ENCODE peak calls at places on chromosome 11, in five cellular contexts. One of them, this sample, is unnamed.

GRCh38 chr11:79453617-79454016 is 12.8 kb upstream of the TENM4 start:
- DNase-seq in A549: no peak
- DNase-seq in K562: no peak
- DNase-seq in GM12878: no peak
- DNase-seq in GM23338: no peak
- DNase-seq in this sample: no peak

GRCh38 chr11:134330611-134331564 is 900 bp upstream of the GLB1L2 start:
- DNase-seq in A549: no peak
- DNase-seq in K562: no peak
- DNase-seq in GM12878: no peak
- DNase-seq in GM23338: peak
- DNase-seq in this sample: peak

GRCh38 chr11:96013459-96014213 is 89.7 kb upstream of the MTMR2 start:
- DNase-seq in A549: no peak
- DNase-seq in K562: no peak
- DNase-seq in GM12878: no peak
- DNase-seq in GM23338: no peak
- DNase-seq in this sample: no peak

GRCh38 chr11:90809581-90809980 is 586.7 kb upstream of the CHORDC1 start:
- DNase-seq in A549: no peak
- DNase-seq in K562: no peak
- DNase-seq in GM12878: no peak
- DNase-seq in GM23338: no peak
- DNase-seq in this sample: no peak

GRCh38 chr11:31757245-31757835 is 53.8 kb downstream of the PAX6 start:
- DNase-seq in A549: no peak
- DNase-seq in K562: no peak
- DNase-seq in GM12878: no peak
- DNase-seq in GM23338: no peak
- DNase-seq in this sample: no peak

GRCh38 chr11:77203901-77204755 is 76.1 kb downstream of the MYO7A start:
- DNase-seq in A549: no peak
- DNase-seq in K562: no peak
- DNase-seq in GM12878: no peak
- DNase-seq in GM23338: no peak
- DNase-seq in this sample: no peak

GRCh38 chr11:85766801-85767200 is 44.1 kb downstream of the SYTL2 start:
- DNase-seq in A549: no peak
- DNase-seq in K562: no peak
- DNase-seq in GM12878: no peak
- DNase-seq in GM23338: no peak
- DNase-seq in this sample: no peak

GRCh38 chr11:22461626-22462025 is 123.4 kb downstream of the SLC17A6 start:
- DNase-seq in A549: no peak
- DNase-seq in K562: no peak
- DNase-seq in GM12878: no peak
- DNase-seq in GM23338: no peak
- DNase-seq in this sample: no peak

GRCh38 chr11:64007629-64008282 is 21.5 kb downstream of the OTUB1 start:
- DNase-seq in A549: peak
- DNase-seq in K562: peak
- DNase-seq in GM12878: no peak
- DNase-seq in GM23338: peak
- DNase-seq in this sample: peak

GRCh38 chr11:64885367-64886286 is 7.2 kb upstream of the EHD1 start:
- DNase-seq in A549: no peak
- DNase-seq in K562: peak
- DNase-seq in GM12878: no peak
- DNase-seq in GM23338: no peak
- DNase-seq in this sample: peak

GRCh38 chr11:119389611-119390254 is 8.2 kb upstream of the USP2 start:
- DNase-seq in A549: peak
- DNase-seq in K562: peak
- DNase-seq in GM12878: no peak
- DNase-seq in GM23338: peak
- DNase-seq in this sample: no peak

GRCh38 chr11:72040497-72041363 is 39.6 kb downstream of the NUMA1 start:
- DNase-seq in A549: peak
- DNase-seq in K562: peak
- DNase-seq in GM12878: no peak
- DNase-seq in GM23338: peak
- DNase-seq in this sample: peak

GRCh38 chr11:64842851-64843841 is 1.3 kb downstream of the CDC42BPG start:
- DNase-seq in A549: peak
- DNase-seq in K562: peak
- DNase-seq in GM12878: no peak
- DNase-seq in GM23338: no peak
- DNase-seq in this sample: peak

GRCh38 chr11:30821438-30821965 is 235.3 kb upstream of the MPPED2 start:
- DNase-seq in A549: no peak
- DNase-seq in K562: no peak
- DNase-seq in GM12878: no peak
- DNase-seq in GM23338: no peak
- DNase-seq in this sample: no peak

GRCh38 chr11:108620958-108621772 is 27.6 kb upstream of the EXPH5 start:
- DNase-seq in A549: no peak
- DNase-seq in K562: no peak
- DNase-seq in GM12878: peak
- DNase-seq in GM23338: no peak
- DNase-seq in this sample: no peak

GRCh38 chr11:7347611-7348431 is 96.1 kb downstream of the SYT9 start:
- DNase-seq in A549: no peak
- DNase-seq in K562: no peak
- DNase-seq in GM12878: no peak
- DNase-seq in GM23338: no peak
- DNase-seq in this sample: no peak

GRCh38 chr11:95358516-95359322 is 127.7 kb upstream of the SESN3 start:
- DNase-seq in A549: no peak
- DNase-seq in K562: no peak
- DNase-seq in GM12878: no peak
- DNase-seq in GM23338: peak
- DNase-seq in this sample: no peak

GRCh38 chr11:95453616-95454118 is 222.7 kb upstream of the SESN3 start:
- DNase-seq in A549: no peak
- DNase-seq in K562: peak
- DNase-seq in GM12878: no peak
- DNase-seq in GM23338: no peak
- DNase-seq in this sample: no peak

GRCh38 chr11:130872961-130873360 is 43.3 kb downstream of the SNX19 start:
- DNase-seq in A549: no peak
- DNase-seq in K562: no peak
- DNase-seq in GM12878: no peak
- DNase-seq in GM23338: no peak
- DNase-seq in this sample: no peak

GRCh38 chr11:569273-569885 is 6.9 kb upstream of the PHRF1 start:
- DNase-seq in A549: no peak
- DNase-seq in K562: no peak
- DNase-seq in GM12878: no peak
- DNase-seq in GM23338: peak
- DNase-seq in this sample: no peak

GRCh38 chr11:78061088-78061920 is 2.4 kb upstream of the THRSP start:
- DNase-seq in A549: no peak
- DNase-seq in K562: peak
- DNase-seq in GM12878: no peak
- DNase-seq in GM23338: no peak
- DNase-seq in this sample: peak

GRCh38 chr11:72179804-72180396 is 12.0 kb upstream of the FOLR1 start:
- DNase-seq in A549: no peak
- DNase-seq in K562: no peak
- DNase-seq in GM12878: no peak
- DNase-seq in GM23338: no peak
- DNase-seq in this sample: no peak

GRCh38 chr11:14422814-14423182 is 63.8 kb upstream of the RRAS2 start:
- DNase-seq in A549: no peak
- DNase-seq in K562: no peak
- DNase-seq in GM12878: no peak
- DNase-seq in GM23338: no peak
- DNase-seq in this sample: no peak

GRCh38 chr11:40269865-40270264 is 1189.6 kb downstream of the LRRC4C start:
- DNase-seq in A549: no peak
- DNase-seq in K562: no peak
- DNase-seq in GM12878: no peak
- DNase-seq in GM23338: no peak
- DNase-seq in this sample: no peak
- TF ChIP-seq JUNB in A549: no peak
- TF ChIP-seq JUNB in K562: no peak
- TF ChIP-seq JUNB in GM12878: no peak
- TF ChIP-seq JUNB in GM23338: no peak
- TF ChIP-seq JUNB in this sample: no peak

DNA sequence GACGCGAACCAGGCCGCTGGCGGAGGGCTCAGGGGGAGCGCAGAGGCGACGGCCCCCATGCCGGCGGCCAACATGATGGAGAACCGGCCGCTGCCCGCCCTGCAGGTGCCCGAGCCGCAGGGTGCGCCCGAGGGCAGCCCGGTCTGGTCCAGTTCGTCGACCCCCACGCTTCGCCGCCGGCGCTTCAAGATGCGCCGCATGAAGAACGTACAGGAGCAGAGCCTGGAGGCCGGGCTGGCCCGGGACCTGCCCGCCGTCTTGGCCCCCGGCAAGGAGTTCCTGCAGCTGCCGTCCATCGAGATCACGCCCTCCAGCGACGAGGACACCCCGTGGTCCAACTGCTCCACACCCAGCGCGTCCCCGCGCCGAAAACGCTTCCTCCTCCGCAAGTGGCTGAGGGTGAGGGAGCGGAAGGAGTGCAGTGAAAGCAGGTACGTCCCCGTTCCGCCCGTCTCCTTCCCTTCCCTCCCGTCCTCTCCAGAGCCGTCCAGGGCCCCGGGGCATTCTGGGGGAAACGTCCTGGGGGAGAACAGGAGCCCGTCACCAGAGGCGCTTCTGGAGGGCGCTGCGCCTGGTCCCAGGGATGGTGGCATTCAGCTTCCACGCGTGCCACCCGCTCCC is 777 bp downstream of the GRAMD1B start:
- DNase-seq in A549: peak
- DNase-seq in K562: no peak
- DNase-seq in GM12878: no peak
- DNase-seq in GM23338: peak
- DNase-seq in this sample: no peak
- TF ChIP-seq JUNB in A549: no peak
- TF ChIP-seq JUNB in K562: no peak
- TF ChIP-seq JUNB in GM12878: no peak
- TF ChIP-seq JUNB in GM23338: no peak
- TF ChIP-seq JUNB in this sample: no peak

DNA sequence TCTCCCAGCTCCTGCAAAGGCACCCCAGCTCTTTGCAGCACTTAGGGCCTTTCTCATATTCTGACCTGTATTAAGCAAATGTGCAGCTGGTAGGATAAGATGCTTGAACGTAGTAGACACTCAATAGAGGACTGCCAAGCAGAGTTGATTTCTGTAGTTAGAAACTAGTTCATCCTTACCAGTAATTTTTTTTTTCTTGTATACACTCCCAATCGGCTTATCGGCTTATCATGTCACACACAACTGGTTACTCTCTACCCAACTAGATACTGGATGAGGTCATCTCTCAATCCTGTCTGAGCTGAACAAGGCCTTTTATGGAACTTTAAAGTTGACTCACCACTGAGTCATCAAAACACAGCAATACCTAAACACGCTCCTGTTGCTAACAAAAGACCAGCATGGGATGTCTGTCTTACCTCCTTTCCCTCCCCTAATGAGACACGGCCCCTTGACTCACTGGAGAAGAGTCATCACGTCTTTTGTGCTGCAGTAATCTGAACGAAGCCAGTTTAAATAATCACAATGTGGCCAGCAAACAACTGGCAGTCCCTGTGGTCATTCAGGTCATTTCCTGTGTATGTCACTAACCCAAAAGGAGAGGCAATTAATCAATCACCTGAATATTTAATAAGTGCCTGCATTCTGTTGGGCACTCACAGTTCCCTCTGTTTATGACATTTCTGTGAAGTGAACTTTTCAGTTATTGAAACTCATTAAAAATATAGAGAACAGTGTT is 7.5 kb upstream of the WEE1 start:
- DNase-seq in A549: peak
- DNase-seq in K562: peak
- DNase-seq in GM12878: peak
- DNase-seq in GM23338: peak
- DNase-seq in this sample: peak
- TF ChIP-seq JUNB in A549: peak
- TF ChIP-seq JUNB in K562: peak
- TF ChIP-seq JUNB in GM12878: peak
- TF ChIP-seq JUNB in GM23338: no peak
- TF ChIP-seq JUNB in this sample: peak

GRCh38 chr11:44301856-44302231 is 8.1 kb downstream of the ALX4 start:
- DNase-seq in A549: peak
- DNase-seq in K562: peak
- DNase-seq in GM12878: no peak
- DNase-seq in GM23338: no peak
- DNase-seq in this sample: no peak
- TF ChIP-seq JUNB in A549: peak
- TF ChIP-seq JUNB in K562: no peak
- TF ChIP-seq JUNB in GM12878: no peak
- TF ChIP-seq JUNB in GM23338: no peak
- TF ChIP-seq JUNB in this sample: no peak

GRCh38 chr11:11520231-11521015 is 101.4 kb downstream of the GALNT18 start:
- DNase-seq in A549: no peak
- DNase-seq in K562: no peak
- DNase-seq in GM12878: no peak
- DNase-seq in GM23338: peak
- DNase-seq in this sample: no peak
- TF ChIP-seq JUNB in A549: no peak
- TF ChIP-seq JUNB in K562: no peak
- TF ChIP-seq JUNB in GM12878: no peak
- TF ChIP-seq JUNB in GM23338: no peak
- TF ChIP-seq JUNB in this sample: no peak

GRCh38 chr11:73359930-73360742 is 16.1 kb upstream of the RELT start:
- DNase-seq in A549: peak
- DNase-seq in K562: peak
- DNase-seq in GM12878: no peak
- DNase-seq in GM23338: peak
- DNase-seq in this sample: peak

GRCh38 chr11:73360743-73361369 is 15.3 kb upstream of the RELT start:
- DNase-seq in A549: no peak
- DNase-seq in K562: no peak
- DNase-seq in GM12878: no peak
- DNase-seq in GM23338: no peak
- DNase-seq in this sample: no peak

GRCh38 chr11:73361953-73362776 is 14.0 kb upstream of the RELT start:
- DNase-seq in A549: no peak
- DNase-seq in K562: peak
- DNase-seq in GM12878: no peak
- DNase-seq in GM23338: peak
- DNase-seq in this sample: no peak

GRCh38 chr11:73365352-73366264 is 10.6 kb upstream of the RELT start:
- DNase-seq in A549: no peak
- DNase-seq in K562: no peak
- DNase-seq in GM12878: no peak
- DNase-seq in GM23338: no peak
- DNase-seq in this sample: no peak

GRCh38 chr11:73363147-73363546 is 13.1 kb upstream of the RELT start:
- DNase-seq in A549: no peak
- DNase-seq in K562: no peak
- DNase-seq in GM12878: no peak
- DNase-seq in GM23338: no peak
- DNase-seq in this sample: no peak
- TF ChIP-seq JUNB in A549: no peak
- TF ChIP-seq JUNB in K562: no peak
- TF ChIP-seq JUNB in GM12878: no peak
- TF ChIP-seq JUNB in GM23338: no peak
- TF ChIP-seq JUNB in this sample: no peak

This sample was measured in HepG2.